ENCODE peak calls at places on chromosomes 16 and 17, in five cellular contexts. One of them, this sample, is unnamed. For H3K4me1, the result is how much of the 10 kb centered on the place peaks cover.

GRCh38 chr16:19674485-19674884 is 43.5 kb downstream of the KNOP1 start:
- DNase-seq in tibial artery: no peak
- DNase-seq in MM.1S: no peak
- DNase-seq in Karpas-422: no peak
- DNase-seq in pancreas: no peak
- DNase-seq in this sample: no peak

GRCh38 chr16:4086153-4086552 is 30.1 kb downstream of the ADCY9 start:
- DNase-seq in pancreas: no peak
- DNase-seq in tibial artery: no peak
- DNase-seq in MM.1S: no peak
- DNase-seq in Karpas-422: no peak
- DNase-seq in this sample: peak

GRCh38 chr17:50180593-50180992 is 14.8 kb downstream of the SGCA start:
- DNase-seq in pancreas: no peak
- DNase-seq in Karpas-422: no peak
- DNase-seq in MM.1S: no peak
- DNase-seq in tibial artery: no peak
- DNase-seq in this sample: peak

GRCh38 chr17:5226940-5227878 is 7.5 kb downstream of the SCIMP start:
- DNase-seq in Karpas-422: no peak
- DNase-seq in tibial artery: no peak
- DNase-seq in MM.1S: no peak
- DNase-seq in pancreas: no peak
- DNase-seq in this sample: no peak

GRCh38 chr17:48738803-48739526 is 10.4 kb upstream of the HOXB13 start:
- DNase-seq in tibial artery: peak
- DNase-seq in MM.1S: no peak
- DNase-seq in Karpas-422: no peak
- DNase-seq in pancreas: no peak
- DNase-seq in this sample: no peak

GRCh38 chr16:49352923-49353322 is 20.7 kb upstream of the C16orf78 start:
- DNase-seq in pancreas: no peak
- DNase-seq in tibial artery: no peak
- DNase-seq in MM.1S: no peak
- DNase-seq in Karpas-422: peak
- DNase-seq in this sample: no peak

GRCh38 chr17:7211512-7212277 is 7.9 kb downstream of the DLG4 start:
- DNase-seq in Karpas-422: no peak
- DNase-seq in pancreas: no peak
- DNase-seq in tibial artery: no peak
- DNase-seq in MM.1S: no peak
- DNase-seq in this sample: peak

GRCh38 chr17:64418506-64419339 is 28.1 kb upstream of the PECAM1 start:
- DNase-seq in pancreas: no peak
- DNase-seq in tibial artery: no peak
- DNase-seq in Karpas-422: peak
- DNase-seq in MM.1S: peak
- DNase-seq in this sample: no peak

GRCh38 chr17:410674-411401 is 58.2 kb upstream of the RPH3AL start:
- DNase-seq in Karpas-422: peak
- DNase-seq in pancreas: peak
- DNase-seq in MM.1S: no peak
- DNase-seq in tibial artery: no peak
- DNase-seq in this sample: no peak

GRCh38 chr17:17425591-17425990 is 51.2 kb upstream of the MED9 start:
- DNase-seq in pancreas: no peak
- DNase-seq in Karpas-422: no peak
- DNase-seq in MM.1S: no peak
- DNase-seq in tibial artery: no peak
- DNase-seq in this sample: no peak

GRCh38 chr16:66950971-66951790 is 9.9 kb upstream of the CES3 start:
- DNase-seq in tibial artery: no peak
- DNase-seq in MM.1S: no peak
- DNase-seq in pancreas: no peak
- DNase-seq in Karpas-422: no peak
- DNase-seq in this sample: no peak

GRCh38 chr16:79915264-79916160 is 315.0 kb upstream of the MAF start:
- DNase-seq in tibial artery: no peak
- DNase-seq in pancreas: no peak
- DNase-seq in Karpas-422: no peak
- DNase-seq in MM.1S: no peak
- DNase-seq in this sample: no peak

GRCh38 chr17:31597646-31598387 is 206.3 kb downstream of the RAB11FIP4 start:
- DNase-seq in tibial artery: no peak
- DNase-seq in Karpas-422: no peak
- DNase-seq in pancreas: no peak
- DNase-seq in MM.1S: no peak
- DNase-seq in this sample: no peak

GRCh38 chr17:73826872-73827228 is 182.6 kb upstream of the SDK2 start:
- DNase-seq in pancreas: no peak
- DNase-seq in MM.1S: no peak
- DNase-seq in Karpas-422: no peak
- DNase-seq in tibial artery: peak
- DNase-seq in this sample: no peak

GRCh38 chr17:81891303-81891552 is 158 bp downstream of the ALYREF start:
- DNase-seq in tibial artery: no peak
- DNase-seq in pancreas: no peak
- DNase-seq in Karpas-422: no peak
- DNase-seq in MM.1S: no peak
- DNase-seq in this sample: no peak

GRCh38 chr16:78196527-78196926 is 97.1 kb downstream of the WWOX start:
- DNase-seq in Karpas-422: peak
- DNase-seq in tibial artery: no peak
- DNase-seq in MM.1S: no peak
- DNase-seq in pancreas: no peak
- DNase-seq in this sample: no peak

GRCh38 chr17:43092891-43093290 is 32.3 kb downstream of the BRCA1 start:
- DNase-seq in pancreas: no peak
- DNase-seq in MM.1S: no peak
- DNase-seq in Karpas-422: no peak
- DNase-seq in tibial artery: no peak
- DNase-seq in this sample: no peak

GRCh38 chr16:23131841-23132576 is 17.2 kb downstream of the USP31 start:
- DNase-seq in tibial artery: no peak
- DNase-seq in MM.1S: no peak
- DNase-seq in pancreas: no peak
- DNase-seq in Karpas-422: no peak
- DNase-seq in this sample: no peak

GRCh38 chr16:12413393-12413792 is 390.3 kb downstream of the CPPED1 start:
- DNase-seq in MM.1S: no peak
- DNase-seq in pancreas: no peak
- DNase-seq in tibial artery: no peak
- DNase-seq in Karpas-422: no peak
- DNase-seq in this sample: no peak
- H3K27ac ChIP-seq in MM.1S: no peak
- H3K27ac ChIP-seq in pancreas: no peak
- H3K27ac ChIP-seq in tibial artery: no peak
- H3K27ac ChIP-seq in Karpas-422: no peak
- H3K27ac ChIP-seq in this sample: no peak

DNA sequence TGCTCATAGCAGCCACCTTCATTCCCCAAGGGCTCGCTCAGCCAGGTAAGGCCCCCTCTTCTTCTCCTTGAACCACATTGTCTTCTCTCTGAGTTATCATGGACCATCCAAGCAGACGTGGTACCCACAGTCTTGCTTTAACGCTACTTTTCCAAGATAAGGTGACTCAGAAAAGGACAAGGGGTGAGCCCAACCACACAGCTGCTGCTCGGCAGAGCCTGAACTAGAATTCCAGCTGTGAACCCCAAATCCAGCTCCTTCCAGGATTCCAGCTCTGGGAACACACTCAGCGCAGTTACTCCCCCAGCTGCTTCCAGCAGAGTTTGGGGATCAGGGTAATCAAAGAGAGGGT is 272 bp downstream of the CCL2 start:
- DNase-seq in MM.1S: no peak
- DNase-seq in tibial artery: no peak
- DNase-seq in pancreas: no peak
- DNase-seq in Karpas-422: no peak
- DNase-seq in this sample: no peak
- H3K4me1 ChIP-seq in MM.1S: under half
- H3K4me1 ChIP-seq in tibial artery: half or more
- H3K4me1 ChIP-seq in pancreas: under half
- H3K4me1 ChIP-seq in Karpas-422: under half
- H3K4me1 ChIP-seq in this sample: under half

GRCh38 chr17:76868176-76868668 is at the start of gene MGAT5B:
- DNase-seq in tibial artery: peak
- DNase-seq in Karpas-422: peak
- DNase-seq in pancreas: peak
- DNase-seq in MM.1S: peak
- DNase-seq in this sample: peak

GRCh38 chr17:76869878-76870714 is 1.9 kb downstream of the MGAT5B start:
- DNase-seq in Karpas-422: no peak
- DNase-seq in pancreas: no peak
- DNase-seq in MM.1S: no peak
- DNase-seq in tibial artery: no peak
- DNase-seq in this sample: no peak

GRCh38 chr17:76868669-76869208 is 535 bp downstream of the MGAT5B start:
- DNase-seq in MM.1S: no peak
- DNase-seq in Karpas-422: no peak
- DNase-seq in tibial artery: no peak
- DNase-seq in pancreas: no peak
- DNase-seq in this sample: no peak

GRCh38 chr17:76867578-76868175 is 527 bp upstream of the MGAT5B start:
- DNase-seq in Karpas-422: peak
- DNase-seq in pancreas: no peak
- DNase-seq in MM.1S: no peak
- DNase-seq in tibial artery: no peak
- DNase-seq in this sample: peak

GRCh38 chr17:76869209-76869877 is 1.1 kb downstream of the MGAT5B start:
- DNase-seq in Karpas-422: no peak
- DNase-seq in pancreas: no peak
- DNase-seq in tibial artery: no peak
- DNase-seq in MM.1S: no peak
- DNase-seq in this sample: no peak
- H3K4me3 ChIP-seq in Karpas-422: no peak
- H3K4me3 ChIP-seq in pancreas: peak
- H3K4me3 ChIP-seq in tibial artery: no peak
- H3K4me3 ChIP-seq in MM.1S: peak
- H3K4me3 ChIP-seq in this sample: no peak

DNA sequence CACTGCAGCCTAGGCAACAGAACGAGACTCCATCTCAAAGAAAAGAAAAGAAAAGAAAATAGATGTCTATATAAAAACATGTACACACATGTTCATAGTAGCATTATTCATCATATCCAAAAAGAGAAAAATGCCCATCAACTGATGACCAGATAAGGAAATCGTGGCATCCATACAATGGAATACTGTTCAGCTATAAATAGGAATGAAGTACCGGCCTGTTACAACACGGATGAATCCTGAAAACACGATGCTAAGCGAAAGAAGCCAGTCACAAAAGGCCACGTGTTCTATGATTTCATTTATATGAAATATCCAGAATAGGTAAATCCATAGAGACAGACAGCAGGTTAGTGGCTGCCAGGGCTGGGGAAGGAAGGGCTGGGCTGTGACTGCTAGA is 65.8 kb downstream of the TBC1D16 start:
- DNase-seq in pancreas: no peak
- DNase-seq in Karpas-422: no peak
- DNase-seq in MM.1S: no peak
- DNase-seq in tibial artery: no peak
- DNase-seq in this sample: no peak
- H3K27ac ChIP-seq in pancreas: no peak
- H3K27ac ChIP-seq in Karpas-422: no peak
- H3K27ac ChIP-seq in MM.1S: no peak
- H3K27ac ChIP-seq in tibial artery: no peak
- H3K27ac ChIP-seq in this sample: no peak

GRCh38 chr16:10896723-10897122 is 19.7 kb downstream of the CIITA start:
- DNase-seq in pancreas: no peak
- DNase-seq in MM.1S: no peak
- DNase-seq in tibial artery: no peak
- DNase-seq in Karpas-422: no peak
- DNase-seq in this sample: no peak
- H3K4me1 ChIP-seq in pancreas: under half
- H3K4me1 ChIP-seq in MM.1S: under half
- H3K4me1 ChIP-seq in tibial artery: under half
- H3K4me1 ChIP-seq in Karpas-422: half or more
- H3K4me1 ChIP-seq in this sample: under half

DNA sequence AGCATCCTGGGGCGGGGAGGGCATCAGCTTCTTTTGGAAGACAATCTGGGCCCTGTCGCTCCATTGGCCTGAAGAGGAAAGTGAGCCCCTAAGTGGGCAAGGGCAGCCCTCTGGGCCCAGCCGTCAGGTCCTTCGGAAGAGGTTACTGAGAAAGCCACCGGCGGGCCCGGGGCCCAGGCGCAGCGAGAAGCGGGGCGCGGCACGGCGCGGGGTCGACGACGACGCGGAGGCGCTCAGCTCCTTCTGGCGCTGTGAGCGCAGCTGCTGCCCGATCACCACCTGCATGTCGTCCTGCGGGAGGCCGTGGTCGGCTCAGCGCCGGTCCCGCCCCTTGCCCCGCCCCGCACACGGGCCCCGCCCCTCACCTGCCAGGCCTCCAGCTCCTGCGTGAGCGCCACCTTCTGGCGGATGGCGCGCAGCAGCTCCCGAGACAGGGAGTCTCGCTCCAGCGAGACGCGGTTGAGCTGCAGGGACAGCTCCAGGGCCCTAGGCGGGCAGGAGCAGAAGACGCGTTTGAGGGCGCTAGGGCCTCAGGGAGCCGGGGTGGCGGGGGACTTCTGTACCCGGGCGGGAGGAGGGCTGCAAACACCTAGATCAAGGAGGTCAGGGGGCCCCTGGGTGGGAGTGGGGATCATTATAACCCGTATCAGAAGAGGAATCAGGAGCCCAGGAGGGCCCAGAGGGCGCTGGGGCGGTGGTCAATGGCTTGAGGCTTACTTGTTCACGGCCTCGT is 4.3 kb downstream of the THOC6 start:
- DNase-seq in MM.1S: peak
- DNase-seq in Karpas-422: peak
- DNase-seq in tibial artery: peak
- DNase-seq in pancreas: peak
- DNase-seq in this sample: peak
- H3K4me3 ChIP-seq in MM.1S: no peak
- H3K4me3 ChIP-seq in Karpas-422: no peak
- H3K4me3 ChIP-seq in tibial artery: no peak
- H3K4me3 ChIP-seq in pancreas: no peak
- H3K4me3 ChIP-seq in this sample: no peak

This sample was measured in right cardiac atrium.